ENCODE peak calls at places on chromosomes 16 and 17, in eight cellular contexts. B, C, D, F, X, V, Q and K are unnamed samples.

GRCh38 chr16:4376126-4376819 is 4.6 kb downstream of the VASN start:
- DNase-seq in V (peak), F (peak), C (peak), D (peak), B (no peak), X (peak), Q (peak), K (no peak)

GRCh38 chr16:20001856-20002707 is 71.6 kb downstream of the GPR139 start:
- DNase-seq in C (no peak), D (no peak), F (no peak), Q (no peak), V (no peak), B (no peak), X (no peak), K (no peak)

GRCh38 chr16:71440669-71441347 is 1.0 kb downstream of the TLE7 start:
- DNase-seq in B (no peak), X (no peak), F (no peak), V (no peak), Q (no peak), D (no peak), C (no peak), K (no peak)

GRCh38 chr17:49570540-49571242 is 5.0 kb upstream of the NXPH3 start:
- DNase-seq in C (no peak), V (no peak), D (no peak), B (no peak), F (no peak), X (peak), Q (no peak), K (no peak)

GRCh38 chr17:76191891-76192290 is 48.4 kb downstream of the RNF157 start:
- DNase-seq in X (no peak), V (no peak), D (no peak), F (no peak), Q (no peak), C (no peak), B (peak), K (no peak)

GRCh38 chr16:57270221-57271062 is 14.0 kb downstream of the PLLP start:
- DNase-seq in F (no peak), D (no peak), X (peak), V (no peak), Q (no peak), C (no peak), B (no peak), K (no peak)

GRCh38 chr17:28864991-28865849 is 10.4 kb downstream of the ERAL1 start:
- DNase-seq in B (no peak), V (peak), X (no peak), F (no peak), D (no peak), Q (peak), C (peak), K (no peak)

GRCh38 chr17:38703742-38704644 is 1.1 kb upstream of the MLLT6 start:
- DNase-seq in B (peak), C (peak), Q (peak), D (peak), V (peak), X (peak), F (no peak), K (no peak)

GRCh38 chr16:5064915-5065314 is 841 bp downstream of the C16orf89 start:
- DNase-seq in C (no peak), F (no peak), Q (no peak), D (no peak), V (no peak), B (no peak), X (no peak), K (peak)

GRCh38 chr16:28931801-28932225 is at the start of gene CD19:
- DNase-seq in Q (no peak), B (no peak), C (no peak), X (no peak), V (no peak), F (no peak), D (no peak), K (no peak)

GRCh38 chr16:76518791-76519190 is 241.6 kb downstream of the CNTNAP4 start:
- DNase-seq in V (no peak), F (no peak), D (no peak), C (no peak), B (no peak), Q (no peak), X (no peak), K (no peak)

GRCh38 chr16:81715358-81716196 is 63.5 kb upstream of the PLCG2 start:
- DNase-seq in Q (no peak), V (no peak), C (no peak), D (no peak), F (no peak), B (peak), X (no peak), K (no peak)

GRCh38 chr16:80199614-80200013 is 341.2 kb upstream of the DYNLRB2 start:
- DNase-seq in X (no peak), B (no peak), Q (no peak), D (no peak), C (no peak), V (no peak), F (no peak), K (no peak)

GRCh38 chr17:49928826-49929475 is 40.0 kb upstream of the DLX4 start:
- DNase-seq in F (peak), V (no peak), Q (no peak), D (no peak), B (no peak), X (no peak), C (no peak), K (no peak)

GRCh38 chr17:9144502-9145233 is 123.4 kb downstream of the NTN1 start:
- DNase-seq in X (no peak), B (no peak), Q (no peak), F (no peak), D (no peak), V (no peak), C (peak), K (no peak)

DNA sequence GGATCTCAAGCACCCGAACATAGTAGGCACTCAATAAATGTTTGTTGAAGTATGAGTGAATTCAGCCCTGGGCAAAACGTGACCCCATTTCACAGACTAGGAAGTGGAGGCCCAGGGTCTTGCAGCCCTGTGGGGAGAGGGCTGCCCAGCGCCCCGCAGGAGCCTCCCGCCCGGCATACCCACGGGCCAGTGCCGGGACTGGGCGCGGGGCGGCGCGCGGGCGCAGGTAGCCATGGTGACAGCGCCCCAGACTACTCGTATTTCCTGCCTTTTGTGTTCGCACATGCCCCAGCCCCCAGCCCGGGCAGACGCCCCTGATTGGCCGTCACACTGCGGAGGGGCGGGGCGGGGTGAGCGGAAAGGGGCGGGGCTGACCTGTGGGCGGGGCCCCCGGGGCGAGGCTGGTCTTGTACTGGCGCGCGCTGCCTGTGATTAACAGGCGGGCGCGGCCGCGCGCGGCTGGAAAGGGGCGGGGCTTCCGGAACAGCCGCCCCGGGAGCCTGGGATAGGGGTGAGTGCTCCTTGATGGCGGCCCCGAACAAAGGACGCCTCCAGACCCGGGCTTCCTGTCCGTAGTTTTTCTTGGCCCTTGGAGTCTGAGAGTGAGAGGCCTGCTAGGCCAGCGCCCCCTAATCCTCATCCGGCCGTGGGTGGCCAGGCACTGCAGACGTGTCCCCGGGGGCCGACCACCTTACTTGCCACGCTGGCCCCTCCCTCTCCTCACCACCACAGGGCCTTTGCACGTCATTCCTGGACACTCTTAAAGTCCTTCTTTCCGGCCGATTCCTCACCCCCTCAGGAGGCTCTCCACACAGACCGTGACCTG is 71.0 kb downstream of the RAI1 start:
- DNase-seq in C (peak), B (peak), X (peak), Q (peak), D (peak), V (peak), F (peak), K (peak)
- TF ChIP-seq CTCF in C (peak), B (no peak), X (no peak), Q (peak), D (peak), V (no peak), F (peak), K (peak)

GRCh38 chr17:32510466-32510865 is 23.7 kb downstream of the CDK5R1 start:
- DNase-seq in B (no peak), F (no peak), C (no peak), X (no peak), Q (no peak), V (no peak), D (no peak), K (no peak)
- TF ChIP-seq CTCF in B (no peak), F (no peak), C (no peak), X (no peak), Q (no peak), V (no peak), D (no peak), K (no peak)

GRCh38 chr17:68288804-68289203 is 2.1 kb downstream of the SLC16A6 start:
- DNase-seq in C (no peak), Q (no peak), D (no peak), X (no peak), V (no peak), F (no peak), B (peak), K (peak)
- TF ChIP-seq CTCF in C (no peak), Q (no peak), D (no peak), X (no peak), V (no peak), F (no peak), B (no peak), K (peak)

DNA sequence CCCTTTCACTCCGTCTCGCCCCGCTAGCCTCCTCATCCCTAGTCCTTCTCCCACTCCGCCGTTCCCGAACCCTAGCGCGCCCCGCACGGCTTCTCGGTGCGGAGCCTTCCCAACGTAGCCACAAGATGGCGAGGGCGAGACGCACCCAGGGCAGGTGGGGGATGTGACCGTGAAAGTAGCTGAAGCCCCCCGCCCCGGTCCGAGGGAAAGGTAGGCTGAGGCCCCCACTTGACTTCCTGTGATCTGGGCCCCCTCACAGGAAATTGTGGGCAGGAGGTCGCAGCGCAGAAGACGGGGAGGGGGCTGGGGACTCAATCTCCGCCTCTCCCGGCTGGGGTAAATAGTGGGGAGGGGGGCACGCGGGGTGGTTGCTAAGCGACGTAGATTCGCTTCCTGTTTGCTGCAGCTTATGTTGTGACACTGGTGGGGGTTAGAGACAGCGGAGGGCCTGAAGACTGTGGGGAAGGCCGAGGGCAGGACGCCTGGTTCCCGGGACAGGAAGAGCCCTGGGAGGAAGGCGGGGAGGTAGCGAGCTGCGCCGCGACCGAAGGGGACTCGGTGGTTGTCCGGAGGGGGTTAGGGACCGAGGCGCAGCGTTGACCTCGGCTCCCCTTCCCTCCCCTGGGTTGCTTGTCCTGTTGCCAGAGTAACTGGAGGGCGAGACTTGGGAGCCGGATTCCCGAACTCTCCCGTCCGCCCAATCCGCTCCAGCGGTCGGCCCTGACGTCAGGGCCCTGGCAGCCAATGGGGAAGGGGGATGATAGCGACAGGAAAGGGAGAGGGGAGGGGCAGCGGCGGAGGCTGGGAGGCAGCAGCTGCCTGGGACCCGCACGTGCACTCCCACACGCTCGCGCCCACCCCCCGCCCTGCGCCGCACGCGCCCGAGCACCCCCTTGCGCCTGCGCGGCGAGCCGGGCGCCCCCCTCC is 1.1 kb downstream of the KDM6B start:
- DNase-seq in C (peak), X (peak), V (peak), D (peak), F (peak), Q (peak), B (peak), K (peak)
- TF ChIP-seq CTCF in C (peak), X (peak), V (peak), D (peak), F (peak), Q (peak), B (peak), K (peak)

DNA sequence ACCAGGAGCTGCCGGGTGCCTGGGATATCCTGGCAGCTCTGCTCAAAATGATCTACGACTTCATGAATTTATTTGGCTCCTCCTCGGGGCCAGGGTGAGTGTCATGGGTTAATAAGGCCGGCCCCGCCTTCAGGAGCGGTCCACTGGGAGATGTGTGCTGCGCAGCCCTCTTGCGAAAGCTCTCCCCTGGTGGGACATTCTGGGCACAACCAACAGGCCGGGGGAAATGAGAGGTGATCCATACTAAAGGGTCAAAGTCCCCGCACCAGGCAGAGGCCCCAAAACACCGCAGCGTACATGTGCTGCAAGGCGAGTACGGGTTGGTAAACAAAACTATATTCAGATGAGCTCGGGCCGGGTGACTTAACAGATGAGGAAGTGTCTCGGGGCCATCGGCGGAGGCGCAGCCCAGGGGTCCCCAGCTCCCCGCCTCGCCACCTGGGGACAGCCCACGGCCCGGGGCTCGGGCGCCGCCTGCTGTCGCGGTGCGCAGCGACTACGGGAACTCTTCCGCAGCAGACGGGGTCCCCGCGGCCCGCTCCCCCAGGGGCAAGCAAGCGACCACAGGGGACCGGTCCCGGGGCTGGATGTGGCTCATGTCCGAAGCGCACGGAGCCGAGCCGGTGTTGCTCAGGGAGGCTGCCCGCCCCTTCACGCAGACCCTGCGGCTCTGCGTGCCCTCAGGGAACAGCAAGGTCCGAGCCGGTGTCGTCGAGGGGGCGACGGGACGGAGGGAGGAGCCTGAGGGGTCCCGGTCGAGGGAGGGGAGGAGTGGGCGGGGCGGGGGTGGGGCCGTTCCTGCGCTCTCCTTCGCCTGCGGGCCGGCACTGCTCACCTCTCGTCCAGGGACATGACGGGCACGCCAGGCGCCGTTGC is at the start of gene RAB37:
- DNase-seq in C (peak), V (no peak), D (no peak), F (no peak), B (peak), Q (peak), X (peak), K (peak)
- TF ChIP-seq CTCF in C (peak), V (no peak), D (no peak), F (no peak), B (peak), Q (peak), X (peak), K (peak)

GRCh38 chr16:11407047-11407982 is 62.1 kb downstream of the RMI2 start:
- DNase-seq in V (peak), X (no peak), D (peak), Q (no peak), B (peak), C (peak), F (peak), K (peak)

GRCh38 chr16:11404608-11405007 is 59.3 kb downstream of the RMI2 start:
- DNase-seq in X (no peak), Q (no peak), V (no peak), D (no peak), F (no peak), B (no peak), C (no peak), K (no peak)

GRCh38 chr16:11406177-11406560 is 60.9 kb downstream of the RMI2 start:
- DNase-seq in X (no peak), Q (no peak), B (no peak), F (no peak), C (no peak), D (no peak), V (no peak), K (no peak)

GRCh38 chr16:11403920-11404319 is 58.7 kb downstream of the RMI2 start:
- DNase-seq in X (no peak), V (no peak), Q (no peak), F (no peak), B (no peak), C (no peak), D (no peak), K (no peak)

GRCh38 chr16:11405331-11406176 is 60.3 kb downstream of the RMI2 start:
- DNase-seq in C (no peak), D (peak), Q (no peak), B (no peak), X (no peak), F (no peak), V (peak), K (no peak)
- TF ChIP-seq CTCF in C (peak), D (peak), Q (peak), B (peak), X (peak), F (peak), V (peak), K (peak)

GRCh38 chr16:24800586-24800985 is 45.2 kb upstream of the SLC5A11 start:
- DNase-seq in V (peak), Q (no peak), B (no peak), X (no peak), C (no peak), D (peak), F (peak), K (no peak)
- TF ChIP-seq CTCF in V (peak), Q (no peak), B (no peak), X (no peak), C (peak), D (peak), F (peak), K (no peak)

GRCh38 chr16:2720719-2721633 is 952 bp upstream of the PRSS27 start:
- DNase-seq in C (peak), V (peak), F (peak), B (peak), X (peak), D (peak), Q (peak), K (peak)
- TF ChIP-seq CTCF in C (peak), V (no peak), F (peak), B (peak), X (peak), D (peak), Q (peak), K (peak)